ENCODE peak calls at places on chromosomes 1 and 21, in four cellular contexts. One of them, this sample, is unnamed.

GRCh38 chr1:241598234-241598633 is 41.9 kb downstream of the CHML start:
- DNase-seq in ovary: no peak
- DNase-seq in suprapubic skin: no peak
- DNase-seq in A549: no peak
- DNase-seq in this sample: no peak

GRCh38 chr1:246267426-246267825 is 239.7 kb downstream of the SMYD3 start:
- DNase-seq in ovary: no peak
- DNase-seq in suprapubic skin: no peak
- DNase-seq in A549: no peak
- DNase-seq in this sample: no peak

GRCh38 chr1:189657715-189658114 is 819.9 kb downstream of the BRINP3 start:
- DNase-seq in ovary: no peak
- DNase-seq in suprapubic skin: no peak
- DNase-seq in A549: peak; percentile 2
- DNase-seq in this sample: no peak

GRCh38 chr1:112714313-112715263 is 544 bp downstream of the PPM1J start:
- DNase-seq in ovary: peak; percentile 55
- DNase-seq in suprapubic skin: peak; percentile 84
- DNase-seq in A549: no peak
- DNase-seq in this sample: peak; percentile 32

GRCh38 chr1:7476861-7477534 is 294.1 kb upstream of the VAMP3 start:
- DNase-seq in ovary: peak; percentile 58
- DNase-seq in suprapubic skin: no peak
- DNase-seq in A549: no peak
- DNase-seq in this sample: no peak

GRCh38 chr1:155678027-155678426 is 10.5 kb downstream of the YY1AP1 start:
- DNase-seq in ovary: no peak
- DNase-seq in suprapubic skin: no peak
- DNase-seq in A549: no peak
- DNase-seq in this sample: no peak

GRCh38 chr1:243550276-243550675 is 294.4 kb downstream of the SDCCAG8 start:
- DNase-seq in ovary: no peak
- DNase-seq in suprapubic skin: no peak
- DNase-seq in A549: no peak
- DNase-seq in this sample: no peak

GRCh38 chr1:49364676-49365075 is 588.0 kb upstream of the BEND5 start:
- DNase-seq in ovary: no peak
- DNase-seq in suprapubic skin: no peak
- DNase-seq in A549: no peak
- DNase-seq in this sample: no peak

GRCh38 chr1:180187626-180188025 is 33.0 kb downstream of the QSOX1 start:
- DNase-seq in ovary: no peak
- DNase-seq in suprapubic skin: no peak
- DNase-seq in A549: no peak
- DNase-seq in this sample: no peak

GRCh38 chr1:225819346-225820192 is 9.6 kb downstream of the EPHX1 start:
- DNase-seq in ovary: no peak
- DNase-seq in suprapubic skin: no peak
- DNase-seq in A549: no peak
- DNase-seq in this sample: no peak

GRCh38 chr1:6157528-6158174 is 22.5 kb downstream of the CHD5 start:
- DNase-seq in ovary: no peak
- DNase-seq in suprapubic skin: no peak
- DNase-seq in A549: peak; percentile 93
- DNase-seq in this sample: no peak

GRCh38 chr1:43957407-43958040 is 10.8 kb downstream of the IPO13 start:
- DNase-seq in ovary: no peak
- DNase-seq in suprapubic skin: no peak
- DNase-seq in A549: no peak
- DNase-seq in this sample: no peak

GRCh38 chr1:224211262-224211962 is 28.4 kb downstream of the DEGS1 start:
- DNase-seq in ovary: no peak
- DNase-seq in suprapubic skin: no peak
- DNase-seq in A549: no peak
- DNase-seq in this sample: peak; percentile 63

GRCh38 chr21:29334717-29335428 is 36.2 kb downstream of the BACH1 start:
- DNase-seq in ovary: no peak
- DNase-seq in suprapubic skin: no peak
- DNase-seq in A549: no peak
- DNase-seq in this sample: no peak

GRCh38 chr1:181112071-181112929 is 23.8 kb downstream of the IER5 start:
- DNase-seq in ovary: peak; percentile 86
- DNase-seq in suprapubic skin: peak; percentile 88
- DNase-seq in A549: peak; percentile 97
- DNase-seq in this sample: peak; percentile 74

GRCh38 chr1:53339736-53340385 is 12.0 kb upstream of the LRP8 start:
- DNase-seq in ovary: no peak
- DNase-seq in suprapubic skin: peak; percentile 72
- DNase-seq in A549: no peak
- DNase-seq in this sample: peak; percentile 14

GRCh38 chr21:14382486-14382834 is 486 bp downstream of the HSPA13 start:
- DNase-seq in ovary: no peak
- DNase-seq in suprapubic skin: no peak
- DNase-seq in A549: no peak
- DNase-seq in this sample: no peak

GRCh38 chr1:70978623-70979022 is 69.0 kb downstream of the PTGER3 start:
- DNase-seq in ovary: no peak
- DNase-seq in suprapubic skin: no peak
- DNase-seq in A549: no peak
- DNase-seq in this sample: no peak

GRCh38 chr1:83112248-83112885 is 886.6 kb downstream of the TTLL7 start:
- DNase-seq in ovary: no peak
- DNase-seq in suprapubic skin: no peak
- DNase-seq in A549: no peak
- DNase-seq in this sample: no peak

GRCh38 chr1:93244298-93245069 is 64.0 kb downstream of the CCDC18 start:
- DNase-seq in ovary: no peak
- DNase-seq in suprapubic skin: no peak
- DNase-seq in A549: no peak
- DNase-seq in this sample: no peak

GRCh38 chr1:15159166-15159555 is 5.6 kb downstream of the TMEM51 start:
- DNase-seq in ovary: no peak
- DNase-seq in suprapubic skin: no peak
- DNase-seq in A549: no peak
- DNase-seq in this sample: no peak

GRCh38 chr1:152869808-152870419 is 8.2 kb upstream of the SMCP start:
- DNase-seq in ovary: peak; percentile 65
- DNase-seq in suprapubic skin: no peak
- DNase-seq in A549: peak; percentile 81
- DNase-seq in this sample: peak; percentile 75

GRCh38 chr1:173886746-173887611 is 18.8 kb downstream of the ZBTB37 start:
- DNase-seq in ovary: no peak
- DNase-seq in suprapubic skin: no peak
- DNase-seq in A549: no peak
- DNase-seq in this sample: no peak

GRCh38 chr1:34302798-34303197 is 126.1 kb downstream of the C1orf94 start:
- DNase-seq in ovary: no peak
- DNase-seq in suprapubic skin: no peak
- DNase-seq in A549: no peak
- DNase-seq in this sample: no peak

GRCh38 chr21:28823464-28823863 is 169.2 kb downstream of the LTN1 start:
- DNase-seq in ovary: no peak
- DNase-seq in suprapubic skin: no peak
- DNase-seq in A549: no peak
- DNase-seq in this sample: no peak

GRCh38 chr21:42684109-42684916 is 30.9 kb downstream of the PDE9A start:
- DNase-seq in ovary: no peak
- DNase-seq in suprapubic skin: no peak
- DNase-seq in A549: no peak
- DNase-seq in this sample: no peak

GRCh38 chr1:207017615-207018559 is 14.7 kb downstream of the C1orf116 start:
- DNase-seq in ovary: no peak
- DNase-seq in suprapubic skin: no peak
- DNase-seq in A549: no peak
- DNase-seq in this sample: peak; percentile 76
- TF ChIP-seq EP300 in ovary: no peak
- TF ChIP-seq EP300 in suprapubic skin: no peak
- TF ChIP-seq EP300 in A549: no peak
- TF ChIP-seq EP300 in this sample: no peak

DNA sequence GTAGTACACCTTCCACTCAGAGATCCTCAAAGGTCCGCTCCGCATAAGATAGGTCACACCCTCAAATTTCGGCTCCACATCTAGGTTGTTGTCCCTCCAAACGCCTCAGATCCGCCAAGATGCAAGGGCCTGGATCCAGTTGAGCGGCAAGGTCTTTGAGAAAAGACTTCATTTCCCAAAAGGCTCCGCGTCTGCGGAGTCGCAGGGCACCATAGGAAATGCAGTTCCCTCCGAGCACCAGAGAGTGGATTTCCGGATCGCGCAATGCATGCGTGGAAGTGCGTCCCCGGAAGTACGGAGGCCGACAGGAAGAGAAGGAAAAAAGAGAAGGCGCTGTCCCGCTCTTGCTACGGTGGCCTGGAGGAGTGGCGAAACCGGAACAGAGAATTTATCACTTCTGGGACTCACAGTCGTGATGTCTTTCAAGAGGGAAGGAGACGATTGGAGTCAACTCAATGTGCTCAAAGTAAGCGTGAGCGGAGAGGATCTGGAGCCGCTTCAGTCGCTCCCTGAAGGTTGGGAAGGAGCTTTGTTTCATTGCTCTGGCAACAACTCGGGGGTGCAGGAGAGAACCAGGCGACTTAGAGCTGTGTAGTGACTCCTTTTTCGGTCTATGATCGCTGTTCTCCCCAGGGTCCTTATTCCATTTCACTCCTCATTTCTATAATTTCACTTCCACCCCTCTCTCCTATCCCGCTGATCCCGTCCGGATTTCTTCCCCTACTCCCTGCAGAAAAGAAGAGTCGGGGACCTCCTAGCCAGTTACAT is at the start of the genes LYSMD1 and SCNM1:
- DNase-seq in ovary: peak; percentile 97
- DNase-seq in suprapubic skin: peak; percentile 97
- DNase-seq in A549: peak; percentile 96
- DNase-seq in this sample: peak; percentile 98
- TF ChIP-seq EP300 in ovary: peak; percentile 72
- TF ChIP-seq EP300 in suprapubic skin: no peak
- TF ChIP-seq EP300 in A549: no peak
- TF ChIP-seq EP300 in this sample: peak; percentile 37

DNA sequence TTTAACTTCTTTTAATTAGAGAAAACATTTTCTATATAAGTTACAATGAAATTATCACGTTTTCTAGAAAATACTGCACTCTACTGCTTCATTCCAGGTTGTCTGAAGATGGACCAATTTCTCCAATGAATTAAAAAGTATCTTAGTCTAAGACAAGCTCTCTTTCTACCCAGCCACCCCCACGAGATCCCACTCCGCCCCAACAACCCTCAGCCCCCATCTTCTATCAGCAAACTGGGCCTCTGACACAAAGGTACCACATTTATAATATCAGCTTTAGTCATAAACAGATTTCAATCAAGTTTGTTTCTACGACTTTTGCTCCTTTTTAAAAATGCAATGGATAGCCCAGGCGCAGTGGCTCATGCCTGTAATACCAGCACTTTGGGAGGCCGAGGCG is 117.8 kb downstream of the RERE start:
- DNase-seq in ovary: no peak
- DNase-seq in suprapubic skin: no peak
- DNase-seq in A549: no peak
- DNase-seq in this sample: no peak
- TF ChIP-seq EP300 in ovary: no peak
- TF ChIP-seq EP300 in suprapubic skin: no peak
- TF ChIP-seq EP300 in A549: no peak
- TF ChIP-seq EP300 in this sample: no peak

GRCh38 chr1:31621872-31622730 is 4.6 kb downstream of the HCRTR1 start:
- DNase-seq in ovary: no peak
- DNase-seq in suprapubic skin: peak; percentile 68
- DNase-seq in A549: no peak
- DNase-seq in this sample: no peak
- TF ChIP-seq EP300 in ovary: no peak
- TF ChIP-seq EP300 in suprapubic skin: no peak
- TF ChIP-seq EP300 in A549: no peak
- TF ChIP-seq EP300 in this sample: no peak